ENCODE peak calls at places on chromosomes 16 and 17, in five cellular contexts. O is fibroblast of mammary gland, L is pancreas, T is colonic mucosa, K is body of pancreas. N is an unnamed sample.

GRCh38 chr16:85755929-85756768 is 5.3 kb upstream of the C16orf74 start:
- DNase-seq in K (no peak), L (no peak), O (peak), T (no peak), N (no peak)

GRCh38 chr17:47889734-47890529 is 6.1 kb upstream of the SP2 start:
- DNase-seq in K (peak), L (peak), T (peak), O (peak), N (peak)

GRCh38 chr17:76208120-76208519 is 32.2 kb downstream of the RNF157 start:
- DNase-seq in L (no peak), K (no peak), O (no peak), T (no peak), N (no peak)

GRCh38 chr16:17235147-17235817 is 235.5 kb downstream of the XYLT1 start:
- DNase-seq in T (no peak), O (peak), K (no peak), L (no peak), N (no peak)

GRCh38 chr16:56577300-56577625 is 12.1 kb upstream of the MT3 start:
- DNase-seq in K (no peak), T (no peak), L (no peak), O (no peak), N (no peak)

GRCh38 chr17:69477204-69477899 is 62.9 kb downstream of the MAP2K6 start:
- DNase-seq in L (no peak), K (peak), T (no peak), O (no peak), N (no peak)

GRCh38 chr17:42247734-42248133 is 28.5 kb downstream of the STAT5B start:
- DNase-seq in T (no peak), O (peak), L (no peak), K (no peak), N (no peak)

GRCh38 chr16:86063696-86064405 is 164.9 kb downstream of the IRF8 start:
- DNase-seq in L (no peak), K (no peak), O (no peak), T (no peak), N (no peak)

GRCh38 chr17:7636192-7636591 is 6.3 kb downstream of the SHBG start:
- DNase-seq in L (no peak), K (no peak), O (no peak), T (no peak), N (no peak)

GRCh38 chr17:1976000-1976682 is 49.0 kb downstream of the RTN4RL1 start:
- DNase-seq in L (no peak), K (no peak), T (no peak), O (no peak), N (no peak)

GRCh38 chr16:47079883-47080282 is 63.9 kb downstream of the NETO2 start:
- DNase-seq in L (no peak), O (no peak), T (no peak), K (no peak), N (no peak)

GRCh38 chr17:19348806-19349205 is 13.7 kb downstream of the B9D1 start:
- DNase-seq in L (peak), O (no peak), K (no peak), T (no peak), N (no peak)

GRCh38 chr17:36608794-36609497 is 7.6 kb downstream of the MRM1 start:
- DNase-seq in L (no peak), T (peak), O (peak), K (peak), N (peak)

GRCh38 chr17:5437721-5438317 is 1.1 kb downstream of the C1QBP start:
- DNase-seq in L (no peak), O (peak), T (no peak), K (no peak), N (no peak)

GRCh38 chr16:82078125-82078524 is 43.1 kb downstream of the HSD17B2 start:
- DNase-seq in O (no peak), K (no peak), T (no peak), L (no peak), N (no peak)

GRCh38 chr17:6711081-6711674 is 2.0 kb downstream of the SLC13A5 start:
- DNase-seq in L (no peak), T (no peak), K (no peak), O (no peak), N (no peak)

GRCh38 chr16:27558434-27558833 is 8.5 kb downstream of the KATNIP start:
- DNase-seq in L (no peak), K (no peak), T (no peak), O (no peak), N (no peak)

GRCh38 chr17:50364715-50365114 is 8.3 kb downstream of the MRPL27 start:
- DNase-seq in O (no peak), K (no peak), T (no peak), L (no peak), N (no peak)

GRCh38 chr17:19940722-19941464 is 36.7 kb downstream of the AKAP10 start:
- DNase-seq in O (peak), L (no peak), K (no peak), T (no peak), N (no peak)

GRCh38 chr17:4304417-4305027 is 40.7 kb upstream of the ANKFY1 start:
- DNase-seq in T (peak), O (peak), L (no peak), K (peak), N (no peak)

GRCh38 chr16:69199382-69199781 is 12.4 kb downstream of the SNTB2 start:
- DNase-seq in K (no peak), L (no peak), T (no peak), O (peak), N (no peak)

GRCh38 chr17:74815671-74816370 is 39.7 kb upstream of the NAT9 start:
- DNase-seq in K (no peak), L (no peak), T (no peak), O (no peak), N (no peak)

GRCh38 chr16:22727285-22728166 is 86.4 kb upstream of the HS3ST2 start:
- DNase-seq in L (no peak), O (no peak), T (no peak), K (no peak), N (no peak)

GRCh38 chr17:81959362-81960129 is 1.4 kb downstream of the NOTUM start:
- DNase-seq in O (no peak), K (peak), T (peak), L (peak), N (no peak)

GRCh38 chr16:84334058-84334457 is 34.3 kb upstream of the ATP2C2 start:
- DNase-seq in O (no peak), T (peak), K (no peak), L (no peak), N (no peak)

GRCh38 chr16:46404028-46404427 is 217.2 kb downstream of the SHCBP1 start:
- DNase-seq in L (no peak), K (no peak), O (no peak), T (no peak), N (no peak)

GRCh38 chr16:4733747-4734062 is 366 bp downstream of the ANKS3 start:
- DNase-seq in O (no peak), K (peak), L (no peak), T (no peak), N (no peak)

GRCh38 chr17:35915153-35915969 is 15.2 kb downstream of the RDM1 start:
- DNase-seq in L (no peak), T (no peak), O (no peak), K (no peak), N (no peak)

GRCh38 chr16:72850863-72851262 is 197.1 kb downstream of the ZFHX3 start:
- DNase-seq in K (no peak), T (no peak), O (peak), L (no peak), N (no peak)

GRCh38 chr17:39701012-39701783 is 1.3 kb downstream of the ERBB2 start:
- DNase-seq in K (peak), O (no peak), L (no peak), T (peak), N (no peak)
- H3K4me3 ChIP-seq in K (peak), O (peak), L (no peak), T (peak), N (peak)

GRCh38 chr17:55296171-55296695 is 31.5 kb downstream of the HLF start:
- DNase-seq in O (no peak), L (no peak), T (no peak), K (no peak), N (no peak)

GRCh38 chr17:55292094-55292493 is 27.3 kb downstream of the HLF start:
- DNase-seq in K (no peak), O (no peak), L (no peak), T (no peak), N (no peak)

GRCh38 chr17:55295411-55296170 is 30.8 kb downstream of the HLF start:
- DNase-seq in O (peak), L (no peak), T (peak), K (peak), N (peak)

GRCh38 chr17:55296699-55297098 is 31.9 kb downstream of the HLF start:
- DNase-seq in O (no peak), K (no peak), T (no peak), L (no peak), N (no peak)

DNA sequence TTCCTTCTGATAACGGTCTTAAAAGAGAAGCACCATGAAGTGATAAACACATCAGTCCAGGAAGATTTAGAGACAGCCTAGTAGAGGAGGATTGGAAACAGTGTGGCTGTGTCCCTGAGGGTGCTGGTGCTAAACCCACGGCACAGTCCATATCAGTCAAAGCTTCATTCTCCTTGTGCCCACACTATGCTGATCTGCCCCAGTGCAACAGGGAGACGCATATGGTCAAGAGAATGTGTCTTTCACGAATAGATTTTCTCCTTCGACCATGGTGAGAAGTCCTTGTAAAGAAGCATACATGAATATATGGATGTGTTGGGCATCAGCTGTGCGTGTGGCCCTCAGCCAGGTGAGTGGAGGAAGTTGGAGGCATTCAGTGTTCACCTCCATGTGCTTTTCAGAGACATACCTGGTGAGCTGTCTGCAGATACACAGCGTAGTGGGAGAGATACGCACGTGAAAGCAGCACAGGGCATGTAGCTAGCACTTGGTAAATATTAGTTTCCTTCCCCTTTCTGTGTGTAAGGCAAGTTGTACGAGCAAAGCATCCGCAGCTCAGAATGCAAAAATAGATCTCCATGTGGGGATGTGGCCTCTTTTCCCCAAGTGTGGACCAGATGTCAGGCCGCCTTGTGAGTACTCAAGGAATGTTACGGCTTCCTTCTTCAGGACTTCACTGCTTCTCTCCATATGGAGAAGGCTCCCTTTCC is 29.4 kb downstream of the HLF start:
- DNase-seq in L (no peak), T (no peak), O (no peak), K (no peak), N (no peak)
- H3K4me3 ChIP-seq in L (no peak), T (no peak), O (no peak), K (no peak), N (no peak)

DNA sequence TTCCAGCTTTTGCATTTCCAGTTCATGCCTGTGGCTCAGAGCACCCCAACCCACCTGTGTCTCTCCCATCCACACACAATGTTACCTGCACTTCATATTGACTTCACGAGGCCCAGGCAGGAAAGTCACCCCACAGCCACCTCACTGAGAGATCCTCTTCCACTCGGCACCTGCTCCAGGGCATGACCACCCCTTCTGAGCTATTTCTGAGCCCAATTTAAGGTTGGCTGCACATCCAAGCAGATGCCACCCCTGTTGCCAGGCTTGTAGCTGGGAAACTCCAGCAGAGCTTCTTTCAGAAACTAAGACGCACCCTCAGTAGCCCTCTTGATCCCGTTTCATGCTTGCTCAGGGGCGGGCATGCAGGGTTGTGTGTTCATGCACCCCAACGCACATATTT is 88.4 kb downstream of the SOCS1 start:
- DNase-seq in O (no peak), K (no peak), T (no peak), L (no peak), N (no peak)
- H3K4me3 ChIP-seq in O (no peak), K (no peak), T (no peak), L (no peak), N (no peak)

GRCh38 chr17:79182176-79183160 is 107.8 kb downstream of the ENGASE start:
- DNase-seq in K (no peak), T (no peak), O (no peak), L (no peak), N (no peak)

GRCh38 chr17:79186406-79186805 is 111.8 kb downstream of the ENGASE start:
- DNase-seq in O (no peak), K (no peak), T (no peak), L (no peak), N (no peak)

GRCh38 chr17:79185671-79186070 is 111.0 kb downstream of the ENGASE start:
- DNase-seq in L (no peak), K (no peak), O (no peak), T (no peak), N (no peak)

GRCh38 chr17:79180358-79181005 is 105.9 kb downstream of the ENGASE start:
- DNase-seq in K (no peak), L (no peak), O (no peak), T (no peak), N (no peak)

GRCh38 chr17:79183221-79184158 is 108.9 kb downstream of the ENGASE start:
- DNase-seq in O (no peak), T (no peak), K (no peak), L (no peak), N (no peak)
- H3K4me3 ChIP-seq in O (no peak), T (no peak), K (no peak), L (no peak), N (peak)

GRCh38 chr17:44184212-44184810 is 2.5 kb upstream of the TMUB2 start:
- DNase-seq in O (no peak), K (no peak), L (no peak), T (no peak), N (no peak)
- H3K4me3 ChIP-seq in O (no peak), K (no peak), L (no peak), T (no peak), N (no peak)

GRCh38 chr16:70652322-70652721 is 6.0 kb downstream of the IL34 start:
- DNase-seq in L (no peak), T (no peak), K (no peak), O (no peak), N (no peak)

GRCh38 chr16:70651524-70651923 is 5.2 kb downstream of the IL34 start:
- DNase-seq in T (no peak), K (no peak), O (peak), L (no peak), N (no peak)

GRCh38 chr16:70653406-70653805 is 7.0 kb downstream of the IL34 start:
- DNase-seq in L (no peak), T (no peak), O (no peak), K (no peak), N (no peak)

GRCh38 chr16:70656065-70656711 is 9.8 kb downstream of the IL34 start:
- DNase-seq in O (no peak), L (no peak), K (no peak), T (no peak), N (no peak)

DNA sequence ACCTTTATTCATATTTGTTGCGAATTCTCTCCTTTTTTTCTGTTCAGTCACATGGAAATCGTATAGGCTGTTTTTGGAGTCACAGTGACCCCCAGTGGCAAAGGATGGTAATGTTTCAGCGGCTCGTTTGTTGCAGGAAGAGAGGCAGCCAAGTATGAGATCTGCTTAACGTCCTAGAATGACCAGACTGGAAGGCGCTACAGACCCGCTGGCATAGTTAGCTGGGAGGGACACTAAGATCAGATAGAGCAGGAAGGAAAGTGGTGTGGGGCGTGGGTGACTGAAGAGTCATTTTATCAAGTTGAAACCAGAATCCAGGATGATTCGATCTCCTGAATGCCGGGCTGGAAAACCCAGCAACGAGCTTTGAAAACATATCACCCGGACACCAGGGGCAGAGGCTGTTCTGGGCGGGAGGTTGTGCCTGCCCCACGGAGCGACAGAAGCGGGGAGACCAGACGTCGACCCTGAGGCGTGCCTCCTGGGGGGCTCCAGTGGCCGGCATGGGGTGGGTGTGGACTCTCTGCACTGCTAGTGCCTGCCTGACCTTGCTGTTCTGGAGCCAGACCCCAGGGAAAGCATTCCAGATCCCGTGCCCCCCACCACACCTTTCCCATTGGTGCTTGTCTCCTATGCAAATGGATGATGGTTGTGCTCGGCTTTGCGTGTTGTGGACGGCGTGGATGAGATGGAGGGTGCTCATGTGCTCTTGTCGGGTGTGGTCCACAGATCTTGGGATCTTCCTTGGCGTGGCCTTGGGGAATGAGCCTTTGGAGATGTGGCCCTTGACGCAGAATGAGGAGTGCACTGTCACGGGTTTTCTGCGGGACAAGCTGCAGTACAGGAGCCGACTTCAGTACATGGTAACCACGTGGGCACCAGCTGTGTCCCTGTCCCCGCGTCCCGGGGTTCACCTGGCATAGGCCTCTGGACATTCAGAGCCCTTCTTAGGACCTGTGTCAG is 7.7 kb downstream of the IL34 start:
- DNase-seq in T (peak), L (peak), O (peak), K (peak), N (peak)
- H3K4me3 ChIP-seq in T (peak), L (no peak), O (peak), K (no peak), N (no peak)

N was measured in right atrium auricular region.